ENCODE peak calls at places on chromosomes 7 and 10, in eight cellular contexts. M is effector memory CD4-positive, alpha-beta T cell; S is uterus; W is adrenal gland; F is AG04449; O is Peyer's patch; J is endothelial cell of umbilical vein; U is RWPE2. K is an unnamed sample.

GRCh38 chr10:13183625-13184024 is 22.3 kb downstream of the MCM10 start:
- DNase-seq in J (no peak), U (no peak), O (no peak), S (no peak), M (no peak), F (no peak), W (no peak), K (no peak)

GRCh38 chr10:24351883-24352778 is 143.2 kb downstream of the KIAA1217 start:
- DNase-seq in S (no peak), F (no peak), M (no peak), W (no peak), U (no peak), O (no peak), J (no peak), K (no peak)

GRCh38 chr7:51732951-51733350 is 416.3 kb upstream of the COBL start:
- DNase-seq in F (no peak), M (no peak), W (no peak), S (no peak), O (no peak), U (no peak), J (no peak), K (no peak)

GRCh38 chr10:68239596-68240150 is 7.8 kb upstream of the ATOH7 start:
- DNase-seq in S (no peak), F (no peak), U (no peak), J (no peak), O (no peak), M (no peak), W (no peak), K (no peak)

GRCh38 chr7:55641811-55642210 is 69.5 kb upstream of the VOPP1 start:
- DNase-seq in W (no peak), U (no peak), J (peak; percentile 25), F (no peak), O (no peak), S (no peak), M (no peak), K (peak; percentile 21)

GRCh38 chr7:100493476-100494264 is 9.9 kb downstream of the NYAP1 start:
- DNase-seq in W (no peak), U (no peak), O (peak; percentile 78), F (no peak), M (no peak), J (peak; percentile 46), S (no peak), K (no peak)

GRCh38 chr7:116772423-116772852 is 89.9 kb upstream of the CAPZA2 start:
- DNase-seq in O (no peak), U (no peak), W (no peak), J (peak; percentile 93), M (no peak), F (no peak), S (no peak), K (peak; percentile 87)

GRCh38 chr7:72037494-72037893 is 374.6 kb downstream of the CALN1 start:
- DNase-seq in U (no peak), W (no peak), S (no peak), J (no peak), O (no peak), F (no peak), M (no peak), K (no peak)

GRCh38 chr10:13690281-13690825 is 103.6 kb downstream of the PRPF18 start:
- DNase-seq in W (no peak), F (no peak), S (no peak), U (peak; percentile 74), O (no peak), M (no peak), J (no peak), K (no peak)

GRCh38 chr7:22582860-22583640 is 83.1 kb upstream of the STEAP1B start:
- DNase-seq in U (peak; percentile 87), S (no peak), J (peak; percentile 91), F (peak; percentile 84), M (no peak), O (peak; percentile 49), W (no peak), K (peak; percentile 96)

GRCh38 chr10:75904499-75905283 is 473.3 kb downstream of the LRMDA start:
- DNase-seq in O (no peak), U (no peak), S (no peak), F (no peak), J (no peak), M (no peak), W (no peak), K (no peak)

GRCh38 chr10:43863859-43864591 is 215.3 kb upstream of the ZNF32 start:
- DNase-seq in O (peak; percentile 76), M (no peak), F (no peak), W (no peak), U (no peak), J (peak; percentile 95), S (no peak), K (peak; percentile 77)

GRCh38 chr7:95972554-95972953 is 200.2 kb downstream of the DYNC1I1 start:
- DNase-seq in M (no peak), S (no peak), J (no peak), F (no peak), W (no peak), O (no peak), U (no peak), K (no peak)

GRCh38 chr10:125208854-125209545 is 48.6 kb upstream of the CTBP2 start:
- DNase-seq in O (no peak), S (no peak), J (no peak), M (no peak), F (no peak), W (no peak), U (no peak), K (no peak)

GRCh38 chr10:4264466-4264865 is 479.5 kb upstream of the KLF6 start:
- DNase-seq in M (no peak), S (no peak), J (no peak), F (no peak), U (no peak), O (no peak), W (no peak), K (no peak)

GRCh38 chr10:4265964-4266363 is 481.0 kb upstream of the KLF6 start:
- DNase-seq in J (no peak), U (no peak), M (no peak), F (no peak), O (no peak), W (no peak), S (no peak), K (no peak)

GRCh38 chr10:4262870-4263269 is 477.9 kb upstream of the KLF6 start:
- DNase-seq in F (no peak), J (no peak), W (no peak), M (no peak), O (no peak), S (no peak), U (no peak), K (no peak)

GRCh38 chr10:4262449-4262848 is 477.4 kb upstream of the KLF6 start:
- DNase-seq in S (no peak), F (no peak), O (no peak), M (no peak), W (no peak), U (no peak), J (no peak), K (no peak)

GRCh38 chr10:4263281-4263921 is 478.4 kb upstream of the KLF6 start:
- DNase-seq in U (no peak), M (no peak), O (no peak), F (no peak), J (no peak), S (peak; percentile 59), W (no peak), K (no peak)
- H3K4me3 ChIP-seq in U (no peak overlapping the region), M (no peak overlapping the region), O (no peak overlapping the region), F (no peak overlapping the region), J (no peak overlapping the region), S (no peak overlapping the region), W (no peak overlapping the region), K (no peak overlapping the region)

DNA sequence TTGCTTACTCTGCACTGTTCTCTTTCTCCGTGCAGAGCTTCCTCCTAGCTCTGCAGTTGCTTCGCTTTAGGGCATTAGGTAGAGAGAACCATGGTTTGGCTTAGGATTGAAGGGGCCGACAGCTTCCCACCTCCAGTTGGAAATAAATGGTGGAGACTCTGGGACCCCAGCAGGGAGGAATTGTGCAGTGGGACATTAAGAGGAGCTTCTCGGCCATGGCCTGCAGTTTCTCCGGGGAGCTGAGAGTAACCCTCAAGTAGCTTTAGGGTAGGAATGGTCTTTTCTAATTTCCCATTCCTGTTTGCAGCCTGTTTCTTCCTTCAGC is 1.2 kb downstream of the SUFU start:
- DNase-seq in M (no peak), O (no peak), S (no peak), W (no peak), U (no peak), F (no peak), J (no peak), K (no peak)
- H3K4me3 ChIP-seq in M (peak overlapping the region; percentile 78), O (peak overlapping the region; percentile 98), S (peak overlapping the region; percentile 99), W (peak overlapping the region; percentile 94), U (peak overlapping the region; percentile 70), F (peak overlapping the region; percentile 96), J (peak overlapping the region; percentile 73), K (peak overlapping the region; percentile 92)

DNA sequence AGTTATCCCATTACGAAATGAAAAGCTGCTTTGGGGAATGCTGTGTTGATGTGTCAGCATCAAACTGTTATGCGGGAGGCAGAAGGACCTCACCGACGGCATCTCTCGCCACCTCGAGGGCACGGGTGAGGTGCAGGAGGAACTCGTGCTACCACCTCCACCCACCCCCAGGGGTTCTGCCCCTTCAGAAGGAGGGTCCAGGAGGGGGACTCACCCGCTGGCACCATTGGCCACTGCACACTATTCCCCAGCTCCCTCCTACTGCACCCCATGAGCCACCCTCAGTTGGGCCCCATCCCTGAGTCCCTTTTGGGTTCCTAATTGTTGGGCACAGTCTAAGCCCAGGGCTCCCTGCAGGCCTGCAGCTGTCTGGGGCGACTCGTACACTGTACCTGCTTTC is 236.6 kb downstream of the PTPRN2 start:
- DNase-seq in M (no peak), J (no peak), U (no peak), S (no peak), O (no peak), W (no peak), F (no peak), K (no peak)
- H3K4me3 ChIP-seq in M (no peak overlapping the region), J (no peak overlapping the region), U (no peak overlapping the region), S (no peak overlapping the region), O (no peak overlapping the region), W (no peak overlapping the region), F (no peak overlapping the region), K (no peak overlapping the region)

GRCh38 chr10:6494934-6495592 is 85.0 kb downstream of the PRKCQ start:
- DNase-seq in W (no peak), U (no peak), O (peak; percentile 61), S (no peak), J (no peak), F (no peak), M (peak; percentile 59), K (no peak)

GRCh38 chr10:6493521-6494451 is 86.3 kb downstream of the PRKCQ start:
- DNase-seq in M (no peak), F (no peak), O (no peak), J (no peak), W (no peak), U (no peak), S (no peak), K (no peak)

GRCh38 chr10:6492896-6493295 is 87.2 kb downstream of the PRKCQ start:
- DNase-seq in S (no peak), O (no peak), F (no peak), W (no peak), U (no peak), M (no peak), J (no peak), K (no peak)

GRCh38 chr10:6491841-6492609 is 88.1 kb downstream of the PRKCQ start:
- DNase-seq in S (no peak), F (no peak), M (peak; percentile 32), O (no peak), J (no peak), W (no peak), U (peak; percentile 70), K (no peak)

DNA sequence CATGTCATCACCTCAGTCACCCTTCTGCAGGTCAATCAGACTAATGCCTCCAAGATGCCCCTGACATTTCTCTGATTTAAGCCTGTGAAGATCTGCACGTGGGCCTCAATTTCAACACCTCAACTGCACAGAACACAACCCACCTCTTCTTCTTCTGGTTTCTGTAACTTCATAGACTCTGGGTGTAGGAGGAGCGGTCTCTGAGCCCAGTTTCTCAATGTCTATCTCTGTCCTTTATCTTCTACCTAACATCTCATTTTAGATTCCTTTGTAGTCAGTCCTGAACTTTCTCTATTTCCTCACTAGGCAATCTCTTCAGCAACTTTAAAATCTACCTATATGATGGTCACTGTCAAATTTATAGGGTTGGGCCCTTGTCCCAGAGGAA is 85.6 kb downstream of the PRKCQ start:
- DNase-seq in W (no peak), U (no peak), F (no peak), J (no peak), M (no peak), S (no peak), O (no peak), K (no peak)
- H3K4me3 ChIP-seq in W (no peak overlapping the region), U (no peak overlapping the region), F (no peak overlapping the region), J (no peak overlapping the region), M (peak overlapping the region; percentile 17), S (no peak overlapping the region), O (no peak overlapping the region), K (no peak overlapping the region)

K was measured in PC-3.